ENCODE peak calls at places on chromosome 11, in five cellular contexts. Q, A, C, Z and T are unnamed samples.

GRCh38 chr11:74002832-74003231 is 6.1 kb downstream of the UCP3 start:
- DNase-seq in Q (no peak), A (no peak), C (no peak), Z (no peak), T (no peak)

GRCh38 chr11:121761171-121761570 is 308.4 kb upstream of the SORL1-AS1 start:
- DNase-seq in Q (no peak), A (no peak), C (no peak), Z (no peak), T (no peak)

GRCh38 chr11:104064016-104064630 is 27.7 kb downstream of the DDI1 start:
- DNase-seq in Q (no peak), A (no peak), C (no peak), Z (no peak), T (no peak)

GRCh38 chr11:9790703-9791102 is 126.8 kb downstream of the SWAP70 start:
- DNase-seq in Q (no peak), A (no peak), C (no peak), Z (no peak), T (no peak)

GRCh38 chr11:114180301-114181055 is 115.7 kb upstream of the NNMT start:
- DNase-seq in Q (no peak), A (no peak), C (peak), Z (peak), T (no peak)

GRCh38 chr11:130217133-130217631 is 57.6 kb downstream of the ST14 start:
- DNase-seq in Q (no peak), A (no peak), C (no peak), Z (no peak), T (no peak)

GRCh38 chr11:118572075-118572913 is at the start of gene ARCN1:
- DNase-seq in Q (no peak), A (peak), C (peak), Z (peak), T (peak)

GRCh38 chr11:73372371-73372993 is 3.7 kb upstream of the RELT start:
- DNase-seq in Q (no peak), A (no peak), C (peak), Z (peak), T (peak)

GRCh38 chr11:6693342-6694228 is 10.4 kb upstream of the MRPL17 start:
- DNase-seq in Q (peak), A (no peak), C (peak), Z (peak), T (peak)

GRCh38 chr11:19918302-19919049 is 205.8 kb downstream of the NAV2 start:
- DNase-seq in Q (no peak), A (no peak), C (peak), Z (peak), T (no peak)

GRCh38 chr11:23570828-23571227 is 710.6 kb upstream of the CCDC179 start:
- DNase-seq in Q (no peak), A (no peak), C (peak), Z (peak), T (no peak)

GRCh38 chr11:120339394-120339890 is 3.2 kb downstream of the ARHGEF12 start:
- DNase-seq in Q (no peak), A (no peak), C (peak), Z (peak), T (no peak)

GRCh38 chr11:65557280-65558001 is 718 bp downstream of the LTBP3 start:
- DNase-seq in Q (no peak), A (peak), C (no peak), Z (no peak), T (no peak)

GRCh38 chr11:62974848-62975522 is 9.8 kb downstream of the SLC22A6 start:
- DNase-seq in Q (no peak), A (peak), C (peak), Z (peak), T (no peak)

GRCh38 chr11:102473543-102473942 is 21.0 kb upstream of the TMEM123 start:
- DNase-seq in Q (no peak), A (no peak), C (no peak), Z (no peak), T (no peak)

GRCh38 chr11:128198206-128198605 is 389.2 kb downstream of the ETS1 start:
- DNase-seq in Q (no peak), A (no peak), C (no peak), Z (no peak), T (no peak)

GRCh38 chr11:19156892-19157291 is 39.9 kb downstream of the ZDHHC13 start:
- DNase-seq in Q (no peak), A (no peak), C (no peak), Z (no peak), T (no peak)

GRCh38 chr11:118199135-118199534 is 22.7 kb upstream of the SCN2B start:
- DNase-seq in Q (no peak), A (no peak), C (no peak), Z (no peak), T (no peak)

GRCh38 chr11:116420030-116420429 is 352.8 kb downstream of the BUD13 start:
- DNase-seq in Q (no peak), A (no peak), C (no peak), Z (no peak), T (no peak)

GRCh38 chr11:36222755-36223635 is 66.2 kb downstream of the COMMD9 start:
- DNase-seq in Q (no peak), A (no peak), C (peak), Z (no peak), T (no peak)

GRCh38 chr11:117256573-117256972 is 24.1 kb downstream of the RNF214 start:
- DNase-seq in Q (no peak), A (no peak), C (peak), Z (peak), T (no peak)

GRCh38 chr11:107695446-107695845 is 16.4 kb downstream of the SLN start:
- DNase-seq in Q (peak), A (no peak), C (peak), Z (no peak), T (no peak)

GRCh38 chr11:130024356-130024755 is 21.7 kb upstream of the PRDM10 start:
- DNase-seq in Q (no peak), A (no peak), C (no peak), Z (peak), T (no peak)

GRCh38 chr11:125874556-125875124 is 12.8 kb upstream of the HYLS1 start:
- DNase-seq in Q (peak), A (peak), C (peak), Z (peak), T (no peak)

GRCh38 chr11:43868852-43869567 is 11.6 kb upstream of the ALKBH3 start:
- DNase-seq in Q (no peak), A (no peak), C (peak), Z (peak), T (peak)

GRCh38 chr11:74680703-74681531 is 50.3 kb downstream of the CHRDL2 start:
- DNase-seq in Q (no peak), A (no peak), C (no peak), Z (no peak), T (no peak)

GRCh38 chr11:130478204-130478701 is 29.8 kb downstream of the ADAMTS15 start:
- DNase-seq in Q (peak), A (peak), C (peak), Z (peak), T (no peak)

GRCh38 chr11:41984023-41984422 is 524.6 kb upstream of the LRRC4C start:
- DNase-seq in Q (no peak), A (no peak), C (no peak), Z (no peak), T (no peak)

GRCh38 chr11:72781063-72781312 is 12.9 kb downstream of the STARD10 start:
- DNase-seq in Q (no peak), A (no peak), C (no peak), Z (peak), T (no peak)

GRCh38 chr11:27864046-27865025 is 164.1 kb upstream of the BDNF start:
- DNase-seq in Q (no peak), A (peak), C (no peak), Z (no peak), T (no peak)

GRCh38 chr11:65680192-65680743 is 17.6 kb upstream of the RELA start:
- DNase-seq in Q (no peak), A (no peak), C (no peak), Z (no peak), T (no peak)

GRCh38 chr11:34609187-34609751 is 11.6 kb upstream of the EHF start:
- DNase-seq in Q (no peak), A (no peak), C (no peak), Z (no peak), T (no peak)

GRCh38 chr11:26910192-26910591 is 83.7 kb upstream of the FIBIN start:
- DNase-seq in Q (no peak), A (no peak), C (no peak), Z (no peak), T (no peak)

GRCh38 chr11:2522636-2523255 is 77.9 kb downstream of the KCNQ1 start:
- DNase-seq in Q (no peak), A (no peak), C (no peak), Z (no peak), T (peak)

GRCh38 chr11:133227674-133228111 is 304.6 kb downstream of the OPCML start:
- DNase-seq in Q (no peak), A (no peak), C (no peak), Z (no peak), T (no peak)

GRCh38 chr11:75697906-75698563 is 19.6 kb upstream of the MOGAT2 start:
- DNase-seq in Q (no peak), A (no peak), C (no peak), Z (peak), T (no peak)

GRCh38 chr11:107769189-107769588 is 57.3 kb upstream of the SLN start:
- DNase-seq in Q (no peak), A (no peak), C (peak), Z (peak), T (no peak)

GRCh38 chr11:117097567-117098268 is 510 bp downstream of the SIK3 start:
- DNase-seq in Q (no peak), A (peak), C (peak), Z (peak), T (no peak)

GRCh38 chr11:62574363-62575057 is 819 bp upstream of the EEF1G start:
- DNase-seq in Q (no peak), A (peak), C (no peak), Z (peak), T (no peak)

GRCh38 chr11:134142536-134142935 is 73.7 kb downstream of the JAM3 start:
- DNase-seq in Q (no peak), A (no peak), C (peak), Z (peak), T (no peak)

GRCh38 chr11:111870887-111871692 is at the start of gene ALG9:
- DNase-seq in Q (peak), A (peak), C (peak), Z (peak), T (peak)
- TF ChIP-seq CTCF in Q (peak), A (peak), C (peak), Z (peak), T (peak)

GRCh38 chr11:11849127-11849746 is 7.5 kb downstream of the USP47 start:
- DNase-seq in Q (no peak), A (peak), C (peak), Z (peak), T (peak)
- TF ChIP-seq CTCF in Q (peak), A (peak), C (peak), Z (peak), T (peak)

GRCh38 chr11:14232652-14233051 is 126.3 kb downstream of the RRAS2 start:
- DNase-seq in Q (no peak), A (no peak), C (no peak), Z (peak), T (no peak)
- TF ChIP-seq CTCF in Q (peak), A (peak), C (peak), Z (peak), T (no peak)

GRCh38 chr11:64148917-64149617 is 16.8 kb downstream of the MACROD1 start:
- DNase-seq in Q (no peak), A (no peak), C (no peak), Z (no peak), T (no peak)
- TF ChIP-seq CTCF in Q (no peak), A (peak), C (no peak), Z (peak), T (peak)

DNA sequence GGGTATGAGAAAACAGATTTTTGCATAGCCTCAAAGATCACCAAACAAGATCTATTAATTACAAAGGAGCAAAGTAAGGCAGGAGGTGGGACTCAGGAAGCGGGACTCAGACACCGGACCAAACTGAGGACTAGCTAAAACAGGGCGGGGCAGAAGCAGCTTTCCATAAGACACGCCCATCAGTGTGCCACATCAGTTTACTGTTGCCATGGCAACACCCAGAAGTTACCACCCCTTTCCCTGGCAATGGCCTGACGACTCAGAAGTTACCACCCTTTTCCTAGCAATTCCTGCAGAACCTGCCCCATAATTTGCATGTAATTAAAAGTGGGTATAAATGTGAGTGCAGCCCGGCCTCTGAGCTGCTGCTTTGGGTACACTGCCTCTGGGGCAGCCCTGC is 173.9 kb downstream of the SHANK2 start:
- DNase-seq in Q (no peak), A (no peak), C (no peak), Z (peak), T (no peak)
- TF ChIP-seq CTCF in Q (no peak), A (no peak), C (no peak), Z (no peak), T (no peak)

DNA sequence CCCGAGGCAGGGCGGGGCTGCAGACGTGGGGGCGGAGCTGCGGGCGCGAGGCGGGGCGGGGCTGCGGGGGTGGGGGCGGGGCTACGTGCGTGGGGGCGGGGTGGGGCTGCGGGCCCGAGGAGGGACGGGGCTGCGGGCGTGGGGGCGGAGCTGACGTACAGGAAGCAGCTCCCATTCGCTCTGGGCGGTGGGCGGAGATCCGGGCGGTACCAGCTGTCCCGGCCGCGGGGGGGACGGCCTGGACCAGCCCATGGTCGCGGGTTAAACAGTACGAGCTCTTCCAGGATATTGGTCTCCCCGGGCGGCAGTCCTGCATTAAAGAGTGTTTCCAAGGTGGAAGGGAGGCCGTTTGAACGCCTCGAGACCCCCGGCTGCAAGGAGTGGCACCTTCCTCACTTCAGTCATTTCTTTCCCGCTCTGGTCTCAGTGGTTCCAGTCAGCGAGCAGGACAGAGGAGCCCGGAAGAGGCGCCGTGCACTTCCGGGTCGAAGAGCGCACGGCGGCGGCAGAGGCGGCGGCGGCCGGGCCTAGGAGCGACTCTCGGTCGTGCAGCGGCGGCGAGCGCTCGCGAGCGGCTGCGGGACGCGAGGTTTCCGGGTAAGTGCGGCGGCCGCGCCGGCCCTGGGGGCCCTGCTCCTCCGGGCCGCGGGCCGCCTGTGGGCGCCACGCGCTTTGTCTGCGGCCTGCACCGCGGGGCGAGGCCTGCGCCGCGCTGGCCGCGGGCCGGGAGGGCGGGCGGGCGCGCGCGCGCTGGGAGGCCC is at the start of gene PHRF1:
- DNase-seq in Q (peak), A (peak), C (peak), Z (peak), T (peak)
- TF ChIP-seq CTCF in Q (no peak), A (no peak), C (no peak), Z (no peak), T (no peak)